ENCODE peak calls at places on chromosome 6, in nine cellular contexts. N is stimulated activated CD4-positive, alpha-beta T cell treated with anti-CD3 and anti-CD28 coated beads, Interleukin-4, amount 100 ng/mL, for 48 hours; M is NCI-H1436; Y is anterior cingulate cortex; H is AG04450; X is activated effector memory CD4-positive, alpha-beta T cell treated with anti-CD3 and anti-CD28 coated beads, Interleukin-2, amount 50 U/mL, for 16 hours; Z is non-pigmented ciliary epithelial cell; I is left lung; S is IMR-90. A is an unnamed sample.

GRCh38 chr6:43435682-43436437 is 8.5 kb downstream of the ABCC10 start:
- DNase-seq in N (no peak), M (no peak), Y (no peak), H (no peak), X (no peak), Z (no peak), I (no peak), S (no peak), A (no peak)

GRCh38 chr6:43980004-43980795 is 147.1 kb downstream of the MRPL14 start:
- DNase-seq in N (no peak), M (no peak), Y (no peak), H (no peak), X (peak), Z (no peak), I (no peak), S (no peak), A (no peak)

GRCh38 chr6:82741325-82741995 is 324.2 kb downstream of the UBE3D start:
- DNase-seq in N (no peak), M (no peak), Y (no peak), H (no peak), X (no peak), Z (no peak), I (no peak), S (no peak), A (no peak)

GRCh38 chr6:38266921-38267354 is 372.8 kb downstream of the BTBD9 start:
- DNase-seq in N (no peak), M (no peak), Y (no peak), H (no peak), X (no peak), Z (no peak), I (no peak), S (peak), A (no peak)

GRCh38 chr6:169190144-169190584 is 63.5 kb downstream of the THBS2 start:
- DNase-seq in N (no peak), M (no peak), Y (no peak), H (peak), X (no peak), Z (peak), I (no peak), S (peak), A (no peak)

GRCh38 chr6:228881-229651 is 63.2 kb upstream of the DUSP22 start:
- DNase-seq in N (no peak), M (no peak), Y (no peak), H (no peak), X (no peak), Z (no peak), I (no peak), S (no peak), A (no peak)

GRCh38 chr6:148287979-148288378 is 54.7 kb upstream of the SASH1 start:
- DNase-seq in N (no peak), M (no peak), Y (no peak), H (no peak), X (no peak), Z (no peak), I (peak), S (no peak), A (no peak)

GRCh38 chr6:42440027-42440426 is 11.7 kb downstream of the TRERF1 start:
- DNase-seq in N (no peak), M (no peak), Y (no peak), H (no peak), X (no peak), Z (no peak), I (no peak), S (peak), A (no peak)

GRCh38 chr6:46815130-46815529 is 21.9 kb downstream of the MEP1A start:
- DNase-seq in N (no peak), M (no peak), Y (no peak), H (no peak), X (no peak), Z (no peak), I (no peak), S (no peak), A (no peak)

GRCh38 chr6:169867751-169868191 is 116.3 kb downstream of the ERMARD start:
- DNase-seq in N (no peak), M (no peak), Y (no peak), H (no peak), X (no peak), Z (no peak), I (peak), S (no peak), A (no peak)